ENCODE peak calls at places on chromosomes 6 and 20, in five cellular contexts. R is CD8-positive, alpha-beta T cell; C is Panc1; F is adrenal gland; U is heart right ventricle. Y is an unnamed sample.

GRCh38 chr6:112289039-112289566 is 34.7 kb upstream of the LAMA4 start:
- DNase-seq in R (no peak), C (no peak), U (peak), F (peak), Y (peak)

GRCh38 chr20:43824699-43825402 is 89.8 kb upstream of the TOX2 start:
- DNase-seq in R (no peak), F (no peak), U (peak), C (no peak), Y (no peak)

GRCh38 chr6:165657325-165657680 is 5.7 kb downstream of the PDE10A start:
- DNase-seq in R (no peak), C (no peak), F (no peak), U (no peak), Y (no peak)

GRCh38 chr6:43054206-43054943 is 724 bp upstream of the CUL7 start:
- DNase-seq in R (no peak), U (no peak), C (no peak), F (peak), Y (no peak)

GRCh38 chr6:116969211-116969863 is 92.3 kb downstream of the RFX6 start:
- DNase-seq in U (peak), C (peak), R (no peak), F (peak), Y (peak)

GRCh38 chr6:79544939-79545450 is 7.8 kb upstream of the LCA5 start:
- DNase-seq in U (peak), R (no peak), C (peak), F (peak), Y (peak)

GRCh38 chr20:24764027-24764797 is 184.9 kb upstream of the CST7 start:
- DNase-seq in F (peak), U (no peak), R (no peak), C (no peak), Y (no peak)

GRCh38 chr6:155014715-155015300 is 19.7 kb downstream of the TIAM2 start:
- DNase-seq in U (no peak), C (no peak), F (no peak), R (no peak), Y (peak)

GRCh38 chr20:55322745-55323144 is 682.6 kb downstream of the CBLN4 start:
- DNase-seq in U (no peak), R (no peak), F (no peak), C (no peak), Y (no peak)

GRCh38 chr6:77650098-77650663 is 2.7 kb upstream of the MEI4 start:
- DNase-seq in U (peak), F (peak), C (peak), R (no peak), Y (no peak)

GRCh38 chr6:148831064-148831463 is 84.2 kb downstream of the UST start:
- DNase-seq in R (no peak), C (no peak), F (no peak), U (no peak), Y (no peak)

GRCh38 chr6:15997751-15998388 is 131.0 kb upstream of the MYLIP start:
- DNase-seq in R (no peak), C (no peak), F (no peak), U (no peak), Y (no peak)

GRCh38 chr6:5094327-5094726 is 9.2 kb downstream of the PPP1R3G start:
- DNase-seq in F (peak), R (no peak), U (no peak), C (no peak), Y (peak)

GRCh38 chr6:11987390-11987789 is 24.7 kb upstream of the HIVEP1 start:
- DNase-seq in U (no peak), C (no peak), R (no peak), F (no peak), Y (no peak)

GRCh38 chr6:37705239-37706051 is 7.8 kb upstream of the MDGA1 start:
- DNase-seq in C (no peak), R (peak), F (peak), U (peak), Y (no peak)

GRCh38 chr20:53900380-53900999 is 169.9 kb downstream of the BCAS1 start:
- DNase-seq in C (no peak), R (no peak), U (no peak), F (no peak), Y (no peak)

GRCh38 chr6:69933239-69933638 is 66.9 kb downstream of the COL19A1 start:
- DNase-seq in R (no peak), U (no peak), F (no peak), C (no peak), Y (no peak)

GRCh38 chr6:151765444-151765886 is 42.0 kb upstream of the ESR1 start:
- DNase-seq in F (peak), R (no peak), U (peak), C (peak), Y (peak)

GRCh38 chr6:116351101-116351500 is 19.6 kb upstream of the DSE start:
- DNase-seq in R (no peak), F (no peak), U (no peak), C (no peak), Y (no peak)

GRCh38 chr20:9286501-9286900 is 217.6 kb downstream of the PLCB4 start:
- DNase-seq in F (no peak), C (no peak), R (no peak), U (no peak), Y (no peak)

GRCh38 chr20:37984018-37984785 is 49.1 kb downstream of the TTI1 start:
- DNase-seq in U (peak), F (peak), C (no peak), R (no peak), Y (no peak)

GRCh38 chr6:54621285-54621684 is 225.3 kb upstream of the FAM83B start:
- DNase-seq in U (no peak), F (no peak), R (no peak), C (peak), Y (no peak)

GRCh38 chr20:62042025-62042820 is 23.5 kb downstream of the TAF4 start:
- DNase-seq in R (no peak), C (no peak), F (no peak), U (no peak), Y (no peak)

GRCh38 chr20:62040933-62041332 is 24.7 kb downstream of the TAF4 start:
- DNase-seq in F (no peak), U (no peak), R (no peak), C (no peak), Y (no peak)

GRCh38 chr20:62040381-62040922 is 25.2 kb downstream of the TAF4 start:
- DNase-seq in F (no peak), C (no peak), R (no peak), U (no peak), Y (no peak)

GRCh38 chr20:62043131-62043914 is 22.4 kb downstream of the TAF4 start:
- DNase-seq in U (no peak), R (no peak), C (no peak), F (peak), Y (no peak)

DNA sequence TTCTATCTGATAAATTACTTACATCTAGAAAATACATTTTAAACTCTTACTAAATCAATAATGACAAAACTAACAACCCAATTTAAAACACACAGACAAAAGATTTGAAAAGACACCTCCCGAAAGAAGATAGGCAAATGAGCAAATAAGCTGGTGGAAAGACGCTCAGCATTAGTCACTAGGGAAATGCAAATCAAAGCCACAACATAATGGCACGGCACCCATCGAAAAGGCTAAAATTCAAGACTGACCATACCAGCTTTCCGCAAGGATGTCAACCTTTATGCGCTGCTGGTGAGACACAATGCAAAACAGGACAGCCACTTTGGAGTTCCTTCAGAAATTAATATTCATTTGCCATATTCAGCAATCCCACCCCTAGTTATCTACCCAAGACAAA is 25.9 kb downstream of the TAF4 start:
- DNase-seq in R (no peak), C (no peak), F (no peak), U (no peak), Y (no peak)
- H3K27ac ChIP-seq in R (no peak), C (no peak), F (no peak), U (no peak), Y (no peak)

GRCh38 chr6:27679308-27679967 is 206.5 kb upstream of the ZNF184 start:
- DNase-seq in F (no peak), U (no peak), R (no peak), C (no peak), Y (no peak)

GRCh38 chr6:27679968-27680694 is 207.2 kb upstream of the ZNF184 start:
- DNase-seq in C (no peak), F (no peak), R (no peak), U (no peak), Y (no peak)

GRCh38 chr6:27674882-27675281 is 202.0 kb upstream of the ZNF184 start:
- DNase-seq in R (no peak), F (no peak), C (no peak), U (no peak), Y (no peak)

DNA sequence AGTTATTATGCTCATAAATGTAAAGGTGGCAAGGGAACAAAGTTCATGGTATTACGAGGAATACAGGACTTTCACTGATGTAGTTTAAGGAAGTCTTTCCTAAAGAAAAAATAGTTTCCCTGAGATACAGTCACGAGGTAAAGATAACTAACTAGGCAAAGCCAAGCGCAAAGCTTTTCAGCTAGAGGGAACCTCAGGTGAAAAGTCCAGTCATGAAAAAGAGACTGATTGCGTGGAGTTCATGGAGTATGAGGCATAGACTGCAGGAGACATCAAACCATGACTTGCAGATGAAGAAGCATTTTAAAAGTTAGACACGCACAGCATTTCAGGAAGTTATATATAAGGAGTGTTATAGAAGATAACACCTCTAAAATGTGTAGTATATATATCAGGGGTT is 205.5 kb upstream of the ZNF184 start:
- DNase-seq in F (no peak), U (no peak), C (no peak), R (no peak), Y (no peak)
- TF ChIP-seq CTCF in F (no peak), U (no peak), C (no peak), R (no peak), Y (no peak)

GRCh38 chr6:143135326-143135725 is 74.6 kb downstream of the AIG1 start:
- DNase-seq in F (no peak), R (no peak), U (no peak), C (no peak), Y (no peak)

GRCh38 chr6:143127941-143128340 is 67.3 kb downstream of the AIG1 start:
- DNase-seq in C (no peak), F (no peak), R (no peak), U (no peak), Y (no peak)

GRCh38 chr6:143128346-143129015 is 67.8 kb downstream of the AIG1 start:
- DNase-seq in C (no peak), F (no peak), R (no peak), U (no peak), Y (no peak)

GRCh38 chr6:143126574-143126941 is 65.9 kb downstream of the AIG1 start:
- DNase-seq in C (no peak), R (no peak), F (no peak), U (no peak), Y (no peak)

GRCh38 chr6:143130928-143131327 is 70.2 kb downstream of the AIG1 start:
- DNase-seq in C (no peak), U (no peak), F (no peak), R (no peak), Y (no peak)
- H3K4me3 ChIP-seq in C (no peak), U (no peak), F (no peak), R (no peak), Y (no peak)

GRCh38 chr6:166861961-166862286 is 94.4 kb downstream of the RNASET2 start:
- DNase-seq in C (no peak), U (no peak), F (no peak), R (no peak), Y (no peak)
- H3K27ac ChIP-seq in C (no peak), U (peak), F (no peak), R (no peak), Y (no peak)